ENCODE peak calls at places on chromosomes 11 and 22, in eight cellular contexts. J is NCI-H1417; Z is mesothelial cell of epicardium; R is WTC11; W is DMS 273 treated with DMSO at 0.1 percent for 48 hours; D is activated CD8-positive, alpha-beta memory T cell treated with anti-CD3 and anti-CD28 coated beads, Interleukin-2, amount 10 ng/mL, durations not matched to agents 7 days and 5 days; Q is iris pigment epithelial cell; A is anterior cingulate cortex. X is an unnamed sample.

GRCh38 chr22:50525991-50526848 is 822 bp upstream of the SCO2 start:
- DNase-seq in J (peak), Z (peak), R (peak), W (peak), D (peak), Q (peak), A (no peak), X (peak)

GRCh38 chr11:71302911-71303310 is 50.5 kb upstream of the SHANK2 start:
- DNase-seq in J (no peak), Z (peak), R (no peak), W (no peak), D (peak), Q (no peak), A (no peak), X (no peak)

GRCh38 chr11:94948070-94948617 is 25.2 kb downstream of the CWC15 start:
- DNase-seq in J (no peak), Z (no peak), R (no peak), W (no peak), D (no peak), Q (peak), A (no peak), X (no peak)

GRCh38 chr11:118789501-118790356 is 1.2 kb downstream of the DDX6 start:
- DNase-seq in J (peak), Z (no peak), R (no peak), W (no peak), D (no peak), Q (peak), A (no peak), X (peak)

GRCh38 chr22:49879871-49880270 is 26.2 kb downstream of the ZBED4 start:
- DNase-seq in J (no peak), Z (no peak), R (no peak), W (no peak), D (no peak), Q (no peak), A (no peak), X (no peak)

GRCh38 chr11:8714622-8715225 is 32.1 kb downstream of the RPL27A start:
- DNase-seq in J (no peak), Z (no peak), R (no peak), W (no peak), D (no peak), Q (no peak), A (no peak), X (no peak)

GRCh38 chr11:35139883-35140282 is 912 bp downstream of the CD44 start:
- DNase-seq in J (no peak), Z (no peak), R (no peak), W (no peak), D (no peak), Q (peak), A (no peak), X (peak)

GRCh38 chr22:25728064-25728463 is 13.9 kb upstream of the MYO18B start:
- DNase-seq in J (peak), Z (no peak), R (no peak), W (no peak), D (no peak), Q (no peak), A (no peak), X (no peak)

GRCh38 chr11:12287374-12288211 is 89.8 kb upstream of the PARVA start:
- DNase-seq in J (no peak), Z (peak), R (peak), W (peak), D (no peak), Q (peak), A (no peak), X (peak)

GRCh38 chr11:36235750-36236149 is 53.5 kb downstream of the COMMD9 start:
- DNase-seq in J (no peak), Z (no peak), R (no peak), W (no peak), D (no peak), Q (peak), A (no peak), X (no peak)

GRCh38 chr11:76885390-76886097 is 24.8 kb downstream of the ACER3 start:
- DNase-seq in J (no peak), Z (no peak), R (no peak), W (no peak), D (no peak), Q (peak), A (no peak), X (no peak)

GRCh38 chr22:28716686-28717085 is 24.9 kb downstream of the CHEK2 start:
- DNase-seq in J (no peak), Z (no peak), R (no peak), W (no peak), D (no peak), Q (peak), A (no peak), X (no peak)

GRCh38 chr11:96215094-96215782 is 127.8 kb downstream of the MAML2 start:
- DNase-seq in J (no peak), Z (no peak), R (no peak), W (no peak), D (peak), Q (peak), A (no peak), X (no peak)

GRCh38 chr11:16584569-16584968 is 153.9 kb upstream of the C11orf58 start:
- DNase-seq in J (no peak), Z (no peak), R (no peak), W (no peak), D (no peak), Q (no peak), A (no peak), X (no peak)

GRCh38 chr11:59186130-59186594 is 14.2 kb downstream of the DTX4 start:
- DNase-seq in J (no peak), Z (peak), R (peak), W (no peak), D (no peak), Q (no peak), A (no peak), X (no peak)

GRCh38 chr22:42847110-42847509 is 10.0 kb downstream of the ARFGAP3 start:
- DNase-seq in J (no peak), Z (no peak), R (no peak), W (no peak), D (no peak), Q (no peak), A (no peak), X (no peak)

GRCh38 chr11:17186932-17187692 is 20.7 kb downstream of the PIK3C2A start:
- DNase-seq in J (no peak), Z (no peak), R (no peak), W (no peak), D (no peak), Q (no peak), A (no peak), X (no peak)

GRCh38 chr11:63958013-63958412 is 16.4 kb upstream of the COX8A start:
- DNase-seq in J (no peak), Z (no peak), R (no peak), W (no peak), D (no peak), Q (no peak), A (no peak), X (no peak)

GRCh38 chr11:32893091-32893946 is 708 bp downstream of the QSER1 start:
- DNase-seq in J (peak), Z (peak), R (peak), W (no peak), D (peak), Q (peak), A (peak), X (peak)

GRCh38 chr22:44730034-44730433 is 22.3 kb upstream of the ARHGAP8 start:
- DNase-seq in J (no peak), Z (no peak), R (no peak), W (no peak), D (no peak), Q (no peak), A (no peak), X (no peak)

GRCh38 chr11:7449841-7450214 is 35.5 kb upstream of the OLFML1 start:
- DNase-seq in J (no peak), Z (no peak), R (no peak), W (no peak), D (no peak), Q (no peak), A (no peak), X (no peak)

GRCh38 chr11:134727204-134727603 is 315.2 kb upstream of the B3GAT1 start:
- DNase-seq in J (no peak), Z (no peak), R (no peak), W (no peak), D (no peak), Q (no peak), A (no peak), X (no peak)

GRCh38 chr11:36361901-36362391 is 65.9 kb downstream of the PRR5L start:
- DNase-seq in J (no peak), Z (no peak), R (peak), W (no peak), D (no peak), Q (peak), A (no peak), X (no peak)

GRCh38 chr22:19663286-19663815 is 51.0 kb upstream of the SEPTIN5 start:
- DNase-seq in J (no peak), Z (no peak), R (no peak), W (peak), D (no peak), Q (peak), A (no peak), X (peak)

GRCh38 chr11:104917259-104918112 is 19.2 kb upstream of the CASP12 start:
- DNase-seq in J (no peak), Z (no peak), R (no peak), W (no peak), D (no peak), Q (no peak), A (no peak), X (no peak)

GRCh38 chr11:125701858-125702621 is 21.4 kb upstream of the ACRV1 start:
- DNase-seq in J (no peak), Z (no peak), R (peak), W (no peak), D (no peak), Q (no peak), A (no peak), X (no peak)

GRCh38 chr11:8006349-8006977 is 19.3 kb downstream of the EIF3F start:
- DNase-seq in J (peak), Z (peak), R (peak), W (no peak), D (peak), Q (peak), A (peak), X (peak)

GRCh38 chr11:2561283-2562180 is 116.7 kb downstream of the KCNQ1 start:
- DNase-seq in J (no peak), Z (no peak), R (peak), W (no peak), D (no peak), Q (no peak), A (no peak), X (no peak)

GRCh38 chr11:28826807-28827206 is 718.6 kb downstream of the METTL15 start:
- DNase-seq in J (no peak), Z (no peak), R (no peak), W (no peak), D (no peak), Q (no peak), A (no peak), X (no peak)

GRCh38 chr11:99791354-99791753 is 770.6 kb downstream of the CNTN5 start:
- DNase-seq in J (no peak), Z (no peak), R (no peak), W (no peak), D (no peak), Q (no peak), A (no peak), X (no peak)

GRCh38 chr11:43462359-43462758 is 103.6 kb downstream of the TTC17 start:
- DNase-seq in J (no peak), Z (no peak), R (no peak), W (no peak), D (no peak), Q (no peak), A (no peak), X (no peak)

GRCh38 chr11:14906614-14907392 is 14.8 kb upstream of the CYP2R1 start:
- DNase-seq in J (no peak), Z (no peak), R (no peak), W (no peak), D (no peak), Q (no peak), A (no peak), X (no peak)

GRCh38 chr11:130726234-130726559 is 190.1 kb downstream of the SNX19 start:
- DNase-seq in J (no peak), Z (no peak), R (no peak), W (no peak), D (no peak), Q (peak), A (no peak), X (no peak)

GRCh38 chr11:114095899-114096298 is 36.4 kb downstream of the ZBTB16 start:
- DNase-seq in J (no peak), Z (no peak), R (no peak), W (no peak), D (no peak), Q (no peak), A (no peak), X (no peak)

GRCh38 chr11:45162916-45163879 is 16.8 kb downstream of the PRDM11 start:
- DNase-seq in J (no peak), Z (no peak), R (no peak), W (no peak), D (no peak), Q (no peak), A (no peak), X (no peak)

X was measured in NCI-H1092 treated with DMSO at 0.1 percent for 48 hours.